ENCODE peak calls at places on chromosomes 11 and 22, in five cellular contexts. I, J, N, B and O are unnamed samples.

GRCh38 chr11:4769838-4770237 is at the start of gene OR51F1:
- DNase-seq in J (no peak), I (no peak), N (no peak), B (no peak), O (no peak)

GRCh38 chr11:47917643-47918369 is 62.6 kb upstream of the PTPRJ start:
- DNase-seq in N (no peak), B (peak), J (peak), I (peak), O (no peak)

GRCh38 chr11:63905179-63905578 is 11.8 kb downstream of the RCOR2 start:
- DNase-seq in J (no peak), N (no peak), B (no peak), I (no peak), O (no peak)

GRCh38 chr11:13384837-13385417 is 78.1 kb downstream of the BTBD10 start:
- DNase-seq in J (peak), I (peak), N (peak), B (peak), O (peak)

GRCh38 chr22:47176573-47177333 is 414.3 kb downstream of the TBC1D22A start:
- DNase-seq in I (peak), J (no peak), N (no peak), B (no peak), O (no peak)

GRCh38 chr11:111465400-111465799 is 46.8 kb downstream of the BTG4 start:
- DNase-seq in B (no peak), N (no peak), J (no peak), I (no peak), O (no peak)

GRCh38 chr11:130096823-130097222 is 27.1 kb downstream of the APLP2 start:
- DNase-seq in B (no peak), N (no peak), I (no peak), J (no peak), O (no peak)

GRCh38 chr11:40867991-40868685 is 591.3 kb downstream of the LRRC4C start:
- DNase-seq in N (no peak), J (no peak), B (peak), I (no peak), O (no peak)

GRCh38 chr11:128341280-128341679 is 246.1 kb downstream of the ETS1 start:
- DNase-seq in I (no peak), J (no peak), B (no peak), N (no peak), O (no peak)

GRCh38 chr11:44993971-44994705 is 43.5 kb upstream of the TP53I11 start:
- DNase-seq in I (peak), J (no peak), B (no peak), N (peak), O (no peak)

GRCh38 chr11:61082931-61083531 is 19.3 kb upstream of the CD5 start:
- DNase-seq in B (no peak), J (no peak), N (no peak), I (no peak), O (no peak)

GRCh38 chr11:113484223-113484622 is 9.0 kb upstream of the DRD2 start:
- DNase-seq in I (no peak), N (no peak), B (no peak), J (no peak), O (no peak)

GRCh38 chr11:19380375-19380774 is 139.6 kb upstream of the E2F8 start:
- DNase-seq in I (no peak), N (no peak), B (peak), J (peak), O (no peak)

GRCh38 chr11:128678017-128678416 is 15.9 kb upstream of the FLI1 start:
- DNase-seq in N (no peak), I (no peak), B (no peak), J (no peak), O (no peak)

GRCh38 chr11:92071660-92072059 is 153.0 kb upstream of the FAT3 start:
- DNase-seq in B (no peak), I (no peak), N (no peak), J (no peak), O (no peak)
- H2BK12ac ChIP-seq in B (no peak), I (no peak), N (no peak), J (no peak), O (no peak)

DNA sequence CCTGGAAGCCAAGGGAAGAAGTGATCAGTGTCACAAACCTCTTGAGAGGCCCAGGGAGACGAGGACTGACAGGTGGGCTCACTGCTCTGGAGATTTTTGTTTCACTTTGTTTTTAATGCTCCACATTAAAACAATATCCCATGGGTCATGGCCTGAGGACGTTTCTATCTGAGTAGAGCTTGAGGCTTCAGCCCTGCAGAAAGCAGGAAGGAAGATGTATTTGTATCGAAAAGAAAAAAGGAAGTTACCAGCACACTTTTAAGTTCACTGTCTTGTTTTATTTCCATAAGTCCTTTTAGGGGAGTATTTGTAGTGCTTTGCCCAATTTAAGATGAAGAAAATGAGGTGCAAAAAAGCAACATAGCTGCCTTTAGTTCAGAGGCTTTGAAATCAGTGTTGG is 191.1 kb downstream of the GRIK4 start:
- DNase-seq in B (no peak), I (no peak), N (no peak), J (no peak), O (no peak)
- H3K4me2 ChIP-seq in B (no peak), I (no peak), N (no peak), J (no peak), O (no peak)

GRCh38 chr11:117279711-117280376 is 11.3 kb upstream of the BACE1-AS start:
- DNase-seq in I (no peak), B (no peak), J (no peak), N (no peak), O (no peak)
- H2BK12ac ChIP-seq in I (no peak), B (no peak), J (no peak), N (no peak), O (no peak)

GRCh38 chr22:32202539-32203180 is 2.2 kb downstream of the RFPL2 start:
- DNase-seq in B (peak), N (peak), I (peak), J (peak), O (peak)

GRCh38 chr22:32204211-32204855 is 540 bp downstream of the RFPL2 start:
- DNase-seq in N (peak), I (peak), B (no peak), J (no peak), O (no peak)

GRCh38 chr22:32202161-32202538 is 2.7 kb downstream of the RFPL2 start:
- DNase-seq in B (no peak), I (no peak), N (peak), J (no peak), O (no peak)

GRCh38 chr22:32204856-32205722 is at the start of gene RFPL2:
- DNase-seq in J (peak), B (peak), N (peak), I (peak), O (peak)

DNA sequence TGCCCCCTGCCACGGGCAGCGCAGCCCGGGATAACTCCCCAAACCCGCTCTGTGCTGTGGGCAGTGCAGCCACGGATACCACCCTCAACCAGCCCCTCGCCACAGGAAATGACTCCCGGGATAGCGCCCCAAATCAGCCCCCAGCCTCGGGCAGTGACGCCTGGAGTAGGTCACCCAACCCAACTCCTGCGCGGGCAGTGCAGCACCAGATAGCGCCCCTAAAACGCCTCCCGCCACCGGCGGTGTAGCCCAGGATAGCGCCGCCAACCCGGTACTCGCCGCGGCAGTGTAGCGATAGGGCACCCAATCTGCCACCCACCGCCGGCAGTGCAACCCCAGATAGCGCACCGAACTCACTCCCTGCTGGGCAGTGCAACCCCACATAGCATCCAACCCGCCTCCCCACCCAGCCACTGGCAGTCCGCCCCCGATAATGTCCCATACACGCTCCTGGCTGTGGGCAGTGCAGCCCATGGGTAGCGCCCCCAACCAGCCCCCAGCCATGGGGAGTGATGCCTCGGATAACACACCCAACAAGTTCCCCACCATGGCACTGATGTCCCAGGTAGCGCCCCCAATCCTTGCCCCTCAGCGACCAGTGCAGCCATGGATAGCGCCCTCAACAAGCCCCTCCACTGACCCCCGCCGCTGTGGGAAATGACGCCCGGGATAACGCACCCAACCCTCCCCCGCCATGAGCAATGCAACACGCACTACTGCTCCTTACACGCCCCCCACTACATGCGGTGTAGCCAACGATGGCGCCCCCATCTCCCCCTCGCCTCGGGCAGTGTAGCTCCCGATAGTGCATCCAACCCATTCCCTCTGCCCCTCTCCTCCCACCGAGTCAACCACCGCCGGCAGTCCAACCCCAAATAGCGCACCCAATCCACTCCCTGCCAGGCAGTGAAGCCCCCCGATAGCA is 1.4 kb downstream of the RFPL2 start:
- DNase-seq in B (no peak), I (no peak), J (no peak), N (peak), O (no peak)
- H3K4me2 ChIP-seq in B (no peak), I (peak), J (no peak), N (peak), O (peak)

GRCh38 chr11:134864968-134865305 is 452.9 kb upstream of the B3GAT1 start:
- DNase-seq in B (no peak), N (no peak), J (no peak), I (no peak), O (no peak)
- H2BK12ac ChIP-seq in B (no peak), N (no peak), J (no peak), I (no peak), O (no peak)

DNA sequence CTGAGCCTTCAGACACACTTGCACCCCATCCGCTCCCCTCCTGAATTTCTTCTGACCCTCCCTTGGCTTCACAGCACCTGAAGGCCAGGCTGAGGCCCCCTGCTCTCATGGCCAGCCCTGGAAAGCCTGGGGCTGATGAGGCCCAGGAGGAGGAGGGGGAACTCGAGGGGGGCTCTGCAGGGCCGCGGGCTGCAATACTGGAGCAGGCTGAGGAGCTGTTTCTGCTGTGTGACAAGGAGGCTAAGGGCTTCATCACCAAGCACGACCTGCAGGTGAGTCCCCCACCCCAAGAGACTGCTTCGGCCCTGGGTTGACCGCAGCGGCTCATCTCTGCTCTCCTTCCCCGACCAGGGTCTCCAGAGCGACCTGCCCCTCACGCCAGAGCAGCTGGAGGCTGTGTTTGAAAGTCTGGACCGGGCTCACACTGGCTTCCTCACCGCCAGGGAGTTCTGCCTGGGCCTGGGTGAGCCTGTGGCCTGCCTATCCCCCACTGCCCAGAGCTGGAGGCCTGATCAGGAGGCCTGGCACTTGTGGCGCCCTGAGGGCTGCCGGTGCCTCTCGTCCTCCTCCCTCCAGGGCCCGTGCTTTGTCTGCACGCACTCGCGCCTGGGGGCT is 889 bp downstream of the CRACR2B start:
- DNase-seq in N (no peak), I (no peak), J (no peak), B (no peak), O (no peak)
- H3K4me2 ChIP-seq in N (peak), I (peak), J (peak), B (no peak), O (peak)

DNA sequence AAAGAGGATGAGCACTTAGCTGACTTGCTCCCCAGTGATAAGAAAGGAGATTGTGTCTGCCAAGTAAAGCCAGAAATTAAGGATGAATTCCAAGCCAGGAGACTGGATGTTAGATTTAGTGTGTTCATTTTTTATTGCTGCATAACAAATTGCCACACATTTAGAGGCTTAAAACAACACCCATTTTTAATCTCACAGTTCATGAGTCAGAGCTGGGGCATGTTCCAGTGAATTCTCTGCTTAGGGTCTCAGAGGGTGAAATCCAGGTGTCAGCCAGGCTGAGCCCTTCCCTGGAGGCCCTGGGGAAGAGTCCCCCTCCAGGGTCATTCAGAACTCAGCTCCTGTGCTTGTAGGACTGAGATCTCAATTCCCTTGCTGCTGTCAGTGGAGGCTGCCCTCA is 352.8 kb downstream of the BUD13 start:
- DNase-seq in B (no peak), I (no peak), J (no peak), N (no peak), O (no peak)
- H2BK12ac ChIP-seq in B (no peak), I (no peak), J (no peak), N (no peak), O (no peak)